ENCODE peak calls at places on chromosomes 13 and 19, in ten cellular contexts. N is cardiac muscle cell; W is CD4-positive, alpha-beta T cell; Y is fibroblast of lung; M is neural crest cell; U is left ventricle myocardium inferior; E is ovary; D is colonic mucosa; Z is fibroblast of pulmonary artery; K is retinal pigment epithelial cell. V is an unnamed sample.

GRCh38 chr13:105928048-105928447 is 607.4 kb downstream of the EFNB2 start:
- DNase-seq in N (no peak), W (no peak), Y (no peak), M (no peak), U (no peak), E (no peak), D (no peak), Z (no peak), K (no peak), V (no peak)

GRCh38 chr19:38369584-38369983 is 4.8 kb upstream of the PSMD8 start:
- DNase-seq in N (no peak), W (no peak), Y (no peak), M (no peak), U (no peak), E (no peak), D (no peak), Z (no peak), K (no peak), V (no peak)

GRCh38 chr19:54662730-54663129 is at the start of gene LILRB4:
- DNase-seq in N (no peak), W (no peak), Y (no peak), M (no peak), U (peak; percentile 40), E (no peak), D (no peak), Z (no peak), K (no peak), V (no peak)

GRCh38 chr13:32033744-32034143 is 2.2 kb downstream of the FRY start:
- DNase-seq in N (no peak), W (no peak), Y (no peak), M (no peak), U (no peak), E (no peak), D (no peak), Z (no peak), K (no peak), V (no peak)

GRCh38 chr13:105220063-105220462 is 1315.4 kb downstream of the EFNB2 start:
- DNase-seq in N (peak; percentile 30), W (no peak), Y (peak; percentile 56), M (no peak), U (no peak), E (no peak), D (no peak), Z (peak; percentile 18), K (no peak), V (no peak)

GRCh38 chr13:35857769-35858168 is 273.4 kb downstream of the DCLK1 start:
- DNase-seq in N (peak; percentile 33), W (no peak), Y (no peak), M (no peak), U (no peak), E (no peak), D (no peak), Z (peak; percentile 51), K (peak; percentile 58), V (no peak)

GRCh38 chr19:51145926-51146493 is 3.9 kb downstream of the SIGLEC7 start:
- DNase-seq in N (no peak), W (no peak), Y (no peak), M (no peak), U (no peak), E (no peak), D (no peak), Z (no peak), K (no peak), V (no peak)

GRCh38 chr13:43085545-43085944 is 62.2 kb downstream of the DNAJC15 start:
- DNase-seq in N (peak; percentile 65), W (no peak), Y (peak; percentile 74), M (no peak), U (no peak), E (no peak), D (no peak), Z (peak; percentile 72), K (no peak), V (no peak)

GRCh38 chr19:29843180-29844051 is 31.6 kb downstream of the CCNE1 start:
- DNase-seq in N (peak; percentile 63), W (no peak), Y (peak; percentile 12), M (no peak), U (peak; percentile 36), E (peak; percentile 67), D (peak; percentile 49), Z (peak; percentile 33), K (no peak), V (no peak)

GRCh38 chr19:29845576-29846176 is 33.9 kb downstream of the CCNE1 start:
- DNase-seq in N (peak; percentile 29), W (no peak), Y (no peak), M (no peak), U (no peak), E (no peak), D (peak; percentile 67), Z (peak; percentile 14), K (no peak), V (no peak)

GRCh38 chr19:29841559-29842367 is 30.0 kb downstream of the CCNE1 start:
- DNase-seq in N (peak; percentile 43), W (no peak), Y (no peak), M (no peak), U (no peak), E (peak; percentile 23), D (peak; percentile 31), Z (peak; percentile 43), K (peak; percentile 63), V (peak; percentile 91)

GRCh38 chr19:29842471-29843179 is 30.8 kb downstream of the CCNE1 start:
- DNase-seq in N (no peak), W (no peak), Y (no peak), M (no peak), U (no peak), E (peak; percentile 33), D (no peak), Z (no peak), K (no peak), V (no peak)

DNA sequence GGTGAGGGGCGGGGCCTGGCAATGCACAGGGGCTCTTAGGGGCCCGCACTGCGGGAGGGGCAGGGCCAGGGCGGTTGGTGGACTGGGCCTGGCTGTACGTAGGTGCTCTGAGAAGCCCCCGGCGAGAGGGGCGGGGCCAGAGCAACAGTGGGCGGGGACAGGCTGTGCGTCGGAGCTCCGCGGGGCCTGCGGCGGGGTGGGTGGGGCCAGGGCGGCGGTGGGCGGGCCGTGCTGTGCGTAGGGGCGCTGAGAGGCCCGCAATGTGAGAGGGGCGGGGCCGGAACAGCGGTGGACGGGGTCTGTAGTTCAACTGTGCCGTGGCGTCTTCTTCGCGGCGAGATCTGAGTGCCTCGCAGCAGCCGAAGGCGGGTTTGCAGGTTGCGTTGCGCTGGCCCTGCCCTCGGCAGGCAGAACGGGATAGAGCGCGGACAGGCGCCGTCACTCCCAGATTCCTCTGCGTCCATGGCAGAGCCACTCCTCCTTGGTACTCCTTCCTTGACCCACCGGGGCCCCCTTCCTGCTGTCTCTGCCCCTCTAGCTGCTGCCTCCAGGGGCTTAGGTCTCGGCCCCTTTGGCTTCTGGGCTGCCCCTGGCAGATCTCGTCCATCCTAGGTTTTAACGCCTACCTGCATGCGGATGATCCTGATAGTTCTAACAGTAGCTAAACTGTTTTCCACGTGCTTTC is 33.2 kb downstream of the CCNE1 start:
- DNase-seq in N (peak; percentile 98), W (peak; percentile 95), Y (peak; percentile 88), M (peak; percentile 93), U (peak; percentile 93), E (peak; percentile 97), D (peak; percentile 96), Z (peak; percentile 94), K (peak; percentile 69), V (peak; percentile 89)
- TF ChIP-seq CTCF in N (no peak), W (no peak), Y (no peak), M (peak; percentile 16), U (no peak), E (no peak), D (no peak), Z (no peak), K (no peak), V (peak; percentile 13)

DNA sequence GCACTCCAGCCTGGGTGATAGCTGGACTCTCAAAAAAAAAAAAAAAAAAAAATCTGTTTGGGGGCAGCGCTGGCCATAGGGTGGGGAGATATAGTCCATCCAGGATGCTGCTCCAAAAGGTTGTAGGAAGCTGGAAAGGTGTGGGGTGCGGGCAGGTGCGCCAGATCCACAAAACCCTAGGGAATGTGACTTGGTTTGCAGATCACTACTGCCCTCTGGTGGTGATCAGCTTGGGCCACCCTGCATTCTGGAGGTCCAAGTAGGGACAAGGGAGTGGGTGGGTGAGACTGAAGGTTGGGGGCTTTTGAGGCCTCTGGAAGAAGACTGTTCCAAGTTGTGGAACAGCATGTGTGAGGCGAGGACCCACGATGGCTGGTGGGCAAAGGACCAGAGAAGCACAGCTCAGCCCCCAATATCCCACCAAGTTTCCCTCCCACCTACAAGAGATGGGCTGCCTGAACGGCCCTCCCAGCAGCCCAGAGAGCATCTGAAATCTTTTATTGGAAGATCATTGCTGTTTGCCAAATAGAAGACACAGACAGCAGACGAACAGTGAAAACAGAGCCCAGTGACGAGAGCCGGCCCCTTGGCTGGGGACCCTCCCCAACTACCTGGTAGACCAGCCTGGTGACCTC is 10.4 kb upstream of the TYK2 start:
- DNase-seq in N (peak; percentile 81), W (peak; percentile 53), Y (peak; percentile 78), M (peak; percentile 77), U (peak; percentile 61), E (peak; percentile 71), D (peak; percentile 80), Z (peak; percentile 81), K (no peak), V (peak; percentile 64)
- TF ChIP-seq CTCF in N (peak; percentile 91), W (peak; percentile 80), Y (peak; percentile 97), M (peak; percentile 83), U (peak; percentile 85), E (peak; percentile 75), D (peak; percentile 67), Z (peak; percentile 94), K (peak; percentile 94), V (peak; percentile 89)

DNA sequence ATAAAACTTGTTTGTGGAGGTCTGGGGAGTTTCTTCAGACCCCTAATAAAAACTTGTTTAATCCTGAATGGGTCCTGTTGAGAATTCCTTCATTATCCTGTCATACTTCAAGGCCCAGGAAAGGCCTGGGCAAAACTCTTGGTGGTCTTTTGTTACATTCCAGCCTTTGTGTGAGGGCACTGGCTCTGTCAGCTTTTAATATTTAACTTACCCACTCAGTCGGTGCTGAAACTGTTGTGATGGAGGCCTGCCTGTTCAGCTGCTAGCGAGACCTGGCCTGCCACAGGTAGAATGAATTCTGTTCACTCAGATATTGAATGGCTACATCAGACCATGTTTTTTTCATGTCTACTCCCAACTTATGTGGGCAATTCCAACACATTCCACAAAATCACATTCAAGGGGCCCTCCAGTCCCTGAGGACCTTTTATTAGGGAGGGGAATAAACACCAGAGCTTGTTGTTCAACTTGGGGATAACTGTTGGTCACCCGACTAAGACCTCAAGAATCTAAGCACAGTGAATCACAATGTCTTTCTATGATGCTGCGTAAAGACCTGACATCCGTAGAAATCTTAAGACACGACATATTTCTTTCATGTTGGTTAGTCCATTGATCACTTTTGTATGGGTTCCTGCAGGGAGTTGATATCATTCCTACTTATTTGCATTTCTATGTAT is 12.5 kb downstream of the NLRP8 start:
- DNase-seq in N (no peak), W (no peak), Y (no peak), M (no peak), U (no peak), E (no peak), D (no peak), Z (no peak), K (no peak), V (no peak)
- TF ChIP-seq CTCF in N (no peak), W (no peak), Y (no peak), M (no peak), U (no peak), E (no peak), D (no peak), Z (no peak), K (no peak), V (no peak)

DNA sequence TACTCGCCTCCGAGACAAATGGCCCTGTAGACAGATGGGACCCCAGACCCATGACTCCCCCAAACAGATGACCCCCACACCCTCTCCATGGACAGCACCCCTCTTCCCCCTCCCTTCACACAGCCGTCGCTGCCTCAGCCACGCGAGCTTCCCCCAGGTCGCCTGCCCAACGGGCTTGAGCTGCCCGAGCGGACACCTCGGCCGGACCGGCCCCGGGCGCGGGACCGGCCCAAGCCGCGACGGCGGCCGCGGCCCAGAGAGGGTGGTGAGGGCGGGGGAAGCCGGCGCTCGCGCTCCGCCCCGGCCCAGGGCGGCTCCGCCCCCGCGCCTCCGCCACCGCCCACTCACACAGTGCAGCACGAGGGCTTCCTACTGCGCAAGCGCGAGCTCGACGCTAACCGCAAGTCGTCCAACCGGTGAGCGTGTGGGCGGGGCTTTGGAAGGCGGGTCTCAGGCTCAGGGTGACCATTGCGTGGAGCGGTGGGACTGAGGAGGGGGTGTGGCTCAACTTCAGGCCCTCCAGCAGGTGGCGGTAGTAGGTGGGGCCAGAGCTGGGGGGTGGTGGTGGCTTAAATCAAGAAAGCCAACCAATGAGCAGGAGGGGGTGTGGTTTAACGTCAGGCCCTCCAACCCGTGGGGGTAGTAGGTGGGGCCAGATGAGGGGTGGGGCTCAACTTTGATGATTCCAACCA is 6.2 kb upstream of the SHKBP1 start:
- DNase-seq in N (peak; percentile 100), W (peak; percentile 98), Y (peak; percentile 99), M (peak; percentile 98), U (peak; percentile 99), E (peak; percentile 99), D (peak; percentile 99), Z (peak; percentile 100), K (peak; percentile 97), V (peak; percentile 96)
- TF ChIP-seq CTCF in N (no peak), W (no peak), Y (no peak), M (no peak), U (no peak), E (no peak), D (peak; percentile 24), Z (no peak), K (no peak), V (peak; percentile 76)

V was measured in HepG2.